ENCODE peak calls at places on chromosome 2, in four cellular contexts. Z is CD8-positive, alpha-beta T cell; A is H54; I is MG63. T is an unnamed sample.

GRCh38 chr2:169637620-169638019 is 53.5 kb downstream of the PPIG start:
- DNase-seq in I (no peak), Z (no peak), A (no peak), T (peak; percentile 27)

GRCh38 chr2:15768142-15769088 is 171.9 kb upstream of the MYCN start:
- DNase-seq in Z (no peak), A (no peak), I (no peak), T (no peak)

GRCh38 chr2:165725421-165725820 is 68.6 kb downstream of the GALNT3 start:
- DNase-seq in I (no peak), Z (no peak), A (no peak), T (peak; percentile 63)

GRCh38 chr2:129480790-129481189 is 498.7 kb upstream of the RAB6C start:
- DNase-seq in I (no peak), Z (no peak), A (no peak), T (no peak)

GRCh38 chr2:11506611-11506969 is 27.3 kb upstream of the GREB1 start:
- DNase-seq in A (no peak), Z (no peak), I (no peak), T (no peak)

GRCh38 chr2:23616630-23617029 is 231.7 kb downstream of the KLHL29 start:
- DNase-seq in A (no peak), I (no peak), Z (no peak), T (no peak)

GRCh38 chr2:74021407-74021755 is 36.7 kb downstream of the TET3 start:
- DNase-seq in A (no peak), I (no peak), Z (no peak), T (no peak)

GRCh38 chr2:39361511-39361910 is 75.6 kb downstream of the MAP4K3 start:
- DNase-seq in Z (no peak), A (no peak), I (no peak), T (no peak)

GRCh38 chr2:172458561-172459124 is 31.3 kb downstream of the ITGA6 start:
- DNase-seq in I (no peak), A (no peak), Z (no peak), T (no peak)

GRCh38 chr2:56739421-56739820 is 555.6 kb downstream of the CCDC85A start:
- DNase-seq in Z (no peak), A (no peak), I (no peak), T (no peak)

GRCh38 chr2:202704248-202704647 is 69.5 kb downstream of the FAM117B start:
- DNase-seq in Z (no peak), A (no peak), I (no peak), T (no peak)

GRCh38 chr2:177896587-177896986 is 176.0 kb downstream of the PDE11A start:
- DNase-seq in I (no peak), Z (no peak), A (no peak), T (no peak)

GRCh38 chr2:215790548-215791421 is 222.6 kb downstream of the MREG start:
- DNase-seq in A (no peak), Z (no peak), I (no peak), T (no peak)

GRCh38 chr2:70957838-70958237 is 20.6 kb upstream of the ANKRD53 start:
- DNase-seq in A (no peak), Z (no peak), I (no peak), T (no peak)

GRCh38 chr2:10915731-10916331 is 4.1 kb downstream of the KCNF1 start:
- DNase-seq in I (no peak), A (no peak), Z (no peak), T (no peak)

GRCh38 chr2:88090446-88091283 is 23.0 kb downstream of the SMYD1 start:
- DNase-seq in Z (no peak), I (no peak), A (no peak), T (no peak)

T was measured in AG08395.